ENCODE peak calls at places on chromosomes 2 and 18, in four cellular contexts. E is neural progenitor cell, H is GM23248, F is OCI-LY7. I is an unnamed sample.

GRCh38 chr2:227720680-227721079 is 2.9 kb upstream of the SLC19A3 start:
- DNase-seq in E (no peak), H (no peak), F (no peak), I (no peak)

GRCh38 chr2:191428141-191428540 is 182.9 kb downstream of the MYO1B start:
- DNase-seq in E (no peak), H (no peak), F (no peak), I (no peak)

GRCh38 chr2:30722936-30723725 is 84.1 kb downstream of the CAPN13 start:
- DNase-seq in E (no peak), H (no peak), F (no peak), I (no peak)

GRCh38 chr2:113965644-113966043 is 75.8 kb downstream of the ACTR3 start:
- DNase-seq in E (peak; percentile 62), H (peak; percentile 48), F (peak; percentile 79), I (no peak)

GRCh38 chr2:235851841-235852527 is 316.2 kb downstream of the GBX2 start:
- DNase-seq in E (peak; percentile 63), H (no peak), F (no peak), I (peak; percentile 51)

GRCh38 chr2:179455824-179456223 is 191.2 kb upstream of the SESTD1 start:
- DNase-seq in E (no peak), H (no peak), F (no peak), I (no peak)

GRCh38 chr2:91477731-91478672 is 2786.5 kb downstream of the RPIA start:
- DNase-seq in E (peak; percentile 12), H (peak; percentile 46), F (peak; percentile 35), I (peak; percentile 73)

GRCh38 chr2:55431982-55432627 is 12.4 kb upstream of the CCDC88A start:
- DNase-seq in E (peak; percentile 38), H (peak; percentile 70), F (peak; percentile 69), I (peak; percentile 39)

GRCh38 chr18:63320690-63321265 is 1.2 kb upstream of the BCL2 start:
- DNase-seq in E (peak; percentile 42), H (no peak), F (peak; percentile 33), I (peak; percentile 58)

GRCh38 chr2:101818531-101819451 is 121.3 kb downstream of the MAP4K4 start:
- DNase-seq in E (peak; percentile 77), H (peak; percentile 61), F (no peak), I (no peak)

GRCh38 chr2:234793211-234793610 is 158.6 kb upstream of the SH3BP4 start:
- DNase-seq in E (no peak), H (no peak), F (no peak), I (no peak)

GRCh38 chr2:234795974-234796690 is 155.7 kb upstream of the SH3BP4 start:
- DNase-seq in E (no peak), H (no peak), F (no peak), I (peak; percentile 32)

GRCh38 chr2:234797566-234798250 is 154.1 kb upstream of the SH3BP4 start:
- DNase-seq in E (no peak), H (peak; percentile 21), F (peak; percentile 4), I (no peak)

GRCh38 chr2:234794866-234795265 is 157.0 kb upstream of the SH3BP4 start:
- DNase-seq in E (no peak), H (no peak), F (no peak), I (no peak)

DNA sequence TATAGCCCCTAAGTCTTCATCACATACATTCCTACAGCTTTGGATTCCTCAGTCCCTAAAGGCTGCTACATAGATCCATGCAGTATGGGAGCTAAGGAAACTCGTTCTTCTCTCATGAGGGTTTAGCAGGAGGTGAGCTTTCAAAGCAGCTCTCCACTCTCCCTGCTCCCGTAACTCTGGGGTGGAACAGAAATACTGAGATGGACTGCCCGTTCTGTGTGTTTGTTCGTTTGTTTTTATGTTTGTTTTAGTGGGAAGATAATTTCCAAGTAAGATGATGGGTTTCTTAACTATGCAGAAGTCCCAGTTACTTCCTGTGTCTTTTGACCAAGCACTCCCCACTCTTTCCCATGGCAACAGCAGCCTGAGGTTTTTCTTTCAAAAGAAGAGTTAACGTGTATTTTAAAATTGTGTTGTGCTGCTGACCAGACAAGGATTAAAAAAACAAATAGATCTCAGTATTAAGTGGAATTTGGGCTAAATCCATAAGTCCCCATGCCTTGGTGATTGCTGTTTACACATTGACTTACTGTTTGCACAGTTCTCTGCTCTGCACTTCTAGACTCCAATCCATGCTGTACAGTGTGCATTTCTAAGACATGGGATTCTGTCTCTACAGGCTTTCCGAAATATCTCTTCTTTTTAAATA is 156.4 kb upstream of the SH3BP4 start:
- DNase-seq in E (no peak), H (no peak), F (no peak), I (no peak)
- H2AFZ ChIP-seq in E (no peak overlapping the region), H (no peak overlapping the region), F (no peak overlapping the region), I (no peak overlapping the region)

DNA sequence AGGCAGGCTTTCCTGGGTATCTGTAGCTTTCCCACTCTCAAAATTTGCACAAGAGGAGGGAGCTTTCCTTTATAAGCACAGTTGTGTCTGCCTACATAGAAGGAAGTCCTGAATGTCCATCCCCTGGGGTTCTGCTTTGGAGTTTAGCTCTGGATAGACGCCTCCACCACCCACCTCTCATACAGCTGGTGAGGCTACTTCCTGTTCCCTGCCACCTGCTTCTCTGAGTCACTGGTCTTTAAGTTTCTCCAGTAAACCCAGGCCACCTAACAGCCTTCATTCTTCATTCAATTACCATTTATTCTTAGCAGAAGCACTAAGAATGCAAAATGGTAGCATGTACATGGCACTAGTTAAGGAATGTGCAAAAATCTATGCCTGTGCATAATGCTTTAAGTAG is 407.8 kb downstream of the CDH2 start:
- DNase-seq in E (no peak), H (no peak), F (no peak), I (no peak)
- H2AFZ ChIP-seq in E (no peak overlapping the region), H (no peak overlapping the region), F (no peak overlapping the region), I (no peak overlapping the region)

GRCh38 chr2:195648780-195649179 is 8.2 kb upstream of the SLC39A10 start:
- DNase-seq in E (no peak), H (peak; percentile 28), F (no peak), I (no peak)
- H2AFZ ChIP-seq in E (no peak overlapping the region), H (no peak overlapping the region), F (peak overlapping the region; percentile 99), I (no peak overlapping the region)

DNA sequence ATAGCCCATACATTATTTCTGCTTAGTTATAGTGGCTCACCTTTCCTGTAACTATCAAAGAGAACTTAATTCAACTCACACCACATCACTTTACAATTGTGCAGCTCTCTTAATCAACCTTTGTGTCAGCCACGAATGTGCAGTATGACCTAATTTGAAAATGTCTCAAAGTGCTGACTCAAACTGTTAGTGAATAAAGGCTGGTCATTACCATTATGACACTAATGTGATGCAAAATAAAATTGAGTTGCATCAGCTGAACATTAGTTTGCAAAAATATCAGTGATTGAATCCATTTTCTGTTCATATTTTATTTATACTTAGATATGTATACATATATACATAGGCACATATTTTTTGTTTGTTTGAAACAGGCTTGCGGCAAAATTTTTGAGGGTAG is 251.8 kb downstream of the MEIS1 start:
- DNase-seq in E (no peak), H (peak; percentile 52), F (no peak), I (no peak)
- H2AFZ ChIP-seq in E (no peak overlapping the region), H (no peak overlapping the region), F (no peak overlapping the region), I (no peak overlapping the region)

DNA sequence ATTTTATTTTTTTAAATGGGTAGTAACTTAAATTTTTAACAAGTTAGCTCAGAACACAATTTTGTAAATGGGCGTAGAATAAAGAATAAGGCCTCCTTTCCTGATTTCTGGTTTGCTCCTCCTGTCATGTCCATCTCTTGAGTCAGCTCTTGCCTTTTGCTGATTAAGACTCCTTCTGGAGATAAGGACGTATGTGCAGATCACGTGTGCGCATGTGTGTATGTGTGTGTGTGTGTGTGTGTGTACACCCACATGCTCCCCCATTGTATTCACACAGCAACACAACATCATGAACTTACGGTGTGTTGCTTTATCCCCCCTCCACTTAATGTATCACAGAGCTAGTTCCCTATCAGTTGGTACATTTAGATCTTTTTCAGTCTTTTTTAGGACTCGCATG is 182.9 kb downstream of the PRKCE start:
- DNase-seq in E (no peak), H (no peak), F (peak; percentile 23), I (no peak)
- H2AFZ ChIP-seq in E (no peak overlapping the region), H (no peak overlapping the region), F (peak overlapping the region; percentile 82), I (no peak overlapping the region)

GRCh38 chr2:45570671-45571334 is 40.3 kb downstream of the SRBD1 start:
- DNase-seq in E (peak; percentile 6), H (peak; percentile 46), F (no peak), I (no peak)

GRCh38 chr2:45568935-45569334 is 42.1 kb downstream of the SRBD1 start:
- DNase-seq in E (no peak), H (peak; percentile 19), F (no peak), I (no peak)

GRCh38 chr2:45567288-45567963 is 43.6 kb downstream of the SRBD1 start:
- DNase-seq in E (no peak), H (no peak), F (no peak), I (no peak)

GRCh38 chr2:45571940-45572339 is 39.1 kb downstream of the SRBD1 start:
- DNase-seq in E (no peak), H (no peak), F (no peak), I (no peak)

GRCh38 chr2:45567974-45568789 is 42.9 kb downstream of the SRBD1 start:
- DNase-seq in E (no peak), H (no peak), F (peak; percentile 77), I (no peak)
- H2AFZ ChIP-seq in E (no peak overlapping the region), H (no peak overlapping the region), F (peak overlapping the region; percentile 76), I (peak overlapping the region; percentile 2)

GRCh38 chr2:131104487-131105155 is 515 bp upstream of the PLEKHB2 start:
- DNase-seq in E (no peak), H (peak; percentile 89), F (peak; percentile 87), I (peak; percentile 78)

GRCh38 chr2:131105156-131105949 is at the start of gene PLEKHB2:
- DNase-seq in E (peak; percentile 94), H (peak; percentile 90), F (peak; percentile 92), I (peak; percentile 96)

DNA sequence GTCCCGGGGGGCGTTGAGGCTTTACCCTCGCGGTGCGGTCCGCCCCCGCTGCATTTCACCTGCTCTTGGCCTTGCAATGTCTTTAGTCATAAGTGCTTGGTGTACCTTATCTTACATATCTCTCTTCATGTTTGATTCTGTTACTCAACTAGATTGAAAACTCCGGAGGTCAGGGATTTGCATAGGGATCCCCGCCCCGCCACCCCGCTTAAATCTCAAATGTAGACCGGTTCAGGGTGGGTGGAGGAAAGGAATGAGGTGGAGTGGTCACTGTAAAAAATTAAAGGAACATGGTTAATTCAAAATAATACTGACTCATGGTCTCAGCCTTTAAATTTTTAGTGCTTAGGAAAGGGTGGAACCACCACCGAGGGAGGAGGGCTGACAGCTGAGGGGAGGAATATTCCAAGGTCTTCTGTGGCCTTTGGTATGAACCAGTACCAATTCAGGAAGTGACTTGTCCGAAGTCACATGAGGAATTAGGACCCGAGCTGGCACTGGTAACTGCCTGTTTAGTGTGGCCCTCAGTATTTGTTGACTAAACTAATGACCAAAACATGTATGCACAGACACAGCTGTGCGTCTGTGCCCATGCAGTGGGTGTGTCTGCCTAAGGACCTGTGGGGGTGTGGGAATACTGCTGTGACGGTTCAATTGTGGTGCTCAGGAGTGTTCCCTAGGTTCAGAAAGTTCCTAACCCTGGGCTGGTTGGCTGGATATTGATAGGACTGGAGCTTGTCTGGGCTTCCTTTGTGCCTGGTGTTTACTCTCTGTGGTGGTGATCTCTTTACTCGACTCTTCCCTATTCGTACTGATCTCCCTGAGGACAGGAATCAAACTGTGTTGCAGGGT is 1.0 kb downstream of the PLEKHB2 start:
- DNase-seq in E (peak; percentile 23), H (peak; percentile 84), F (peak; percentile 65), I (peak; percentile 27)
- H2AFZ ChIP-seq in E (peak overlapping the region; percentile 93), H (peak overlapping the region; percentile 86), F (peak overlapping the region; percentile 87), I (peak overlapping the region; percentile 91)

I was measured in SK-N-SH.